ENCODE peak calls at places on chromosomes 7 and 10, in five cellular contexts. X, M, Y, A and U are unnamed samples.

GRCh38 chr10:100659361-100660098 is 85.9 kb upstream of the PAX2 start:
- DNase-seq in Y (no peak), X (no peak), A (no peak), M (no peak), U (peak)

GRCh38 chr7:98210513-98211220 is 572 bp upstream of the BHLHA15 start:
- DNase-seq in M (no peak), A (no peak), Y (no peak), X (no peak), U (peak)

GRCh38 chr10:98270026-98270740 is 2.2 kb upstream of the LOXL4 start:
- DNase-seq in X (no peak), M (no peak), A (no peak), Y (no peak), U (no peak)

GRCh38 chr7:103065666-103066065 is 8.9 kb downstream of the FBXL13 start:
- DNase-seq in Y (peak), A (peak), X (no peak), M (no peak), U (peak)

GRCh38 chr10:46292573-46293023 is 5.8 kb downstream of the ANTXRL start:
- DNase-seq in A (no peak), M (no peak), Y (no peak), X (no peak), U (no peak)

GRCh38 chr7:44748948-44749731 is 493 bp downstream of the ZMIZ2 start:
- DNase-seq in M (no peak), Y (no peak), A (no peak), X (no peak), U (peak)

GRCh38 chr10:28202941-28203352 is 99.9 kb downstream of the MPP7 start:
- DNase-seq in M (no peak), A (no peak), X (no peak), Y (no peak), U (peak)

GRCh38 chr7:129780257-129781127 is 169.0 kb downstream of the NRF1 start:
- DNase-seq in M (peak), X (no peak), A (peak), Y (peak), U (peak)

GRCh38 chr10:71087622-71088021 is 124.7 kb upstream of the UNC5B start:
- DNase-seq in X (no peak), M (no peak), Y (no peak), A (no peak), U (no peak)

GRCh38 chr7:133099887-133100286 is 18.0 kb upstream of the CHCHD3 start:
- DNase-seq in A (no peak), X (no peak), Y (no peak), M (no peak), U (no peak)

GRCh38 chr7:106039486-106040060 is 72.5 kb downstream of the SYPL1 start:
- DNase-seq in X (no peak), A (no peak), M (no peak), Y (no peak), U (peak)

GRCh38 chr7:50335795-50336754 is 31.6 kb downstream of the IKZF1 start:
- DNase-seq in A (peak), Y (peak), X (no peak), M (peak), U (no peak)

GRCh38 chr10:73577788-73578187 is 13.4 kb downstream of the USP54 start:
- DNase-seq in Y (no peak), M (no peak), A (no peak), X (peak), U (peak)

GRCh38 chr10:119521443-119522204 is 20.9 kb downstream of the RGS10 start:
- DNase-seq in A (no peak), X (no peak), M (no peak), Y (no peak), U (no peak)

GRCh38 chr10:51073461-51074237 is 638 bp upstream of the PRKG1 start:
- DNase-seq in Y (no peak), A (no peak), M (no peak), X (peak), U (peak)

GRCh38 chr10:59384761-59385160 is 22.4 kb upstream of the FAM13C start:
- DNase-seq in M (no peak), Y (no peak), X (no peak), A (no peak), U (no peak)

GRCh38 chr7:139775829-139776266 is 1.9 kb downstream of the HIPK2 start:
- DNase-seq in X (peak), Y (peak), M (peak), A (peak), U (peak)

GRCh38 chr10:76192151-76192550 is 760.7 kb downstream of the LRMDA start:
- DNase-seq in X (no peak), A (no peak), M (no peak), Y (no peak), U (no peak)

GRCh38 chr10:65294329-65294728 is 1631.5 kb upstream of the LRRTM3 start:
- DNase-seq in X (no peak), Y (no peak), M (no peak), A (no peak), U (no peak)

GRCh38 chr10:44965104-44965503 is 5.5 kb downstream of the RASSF4 start:
- DNase-seq in X (no peak), A (no peak), M (no peak), Y (no peak), U (no peak)

GRCh38 chr10:62900829-62901571 is 84.8 kb upstream of the EGR2 start:
- DNase-seq in X (no peak), M (no peak), Y (no peak), A (no peak), U (no peak)